ENCODE peak calls at places on chromosome 10, in four cellular contexts. Z is iris pigment epithelial cell; R is RCC 7860; C is stimulated activated effector memory CD8-positive, alpha-beta T cell treated with anti-CD3 and anti-CD28 coated beads, Interleukin-12 subunit alpha, Interleukin-12 subunit beta, amount 100 ng/mL, for 72 hours. O is an unnamed sample.

GRCh38 chr10:51343391-51343790 is 269.1 kb downstream of the PRKG1 start:
- DNase-seq in R (no peak), C (no peak), Z (no peak), O (no peak)

GRCh38 chr10:119537953-119538630 is 4.4 kb downstream of the RGS10 start:
- DNase-seq in C (no peak), R (no peak), Z (no peak), O (no peak)

GRCh38 chr10:90451283-90451682 is 406.6 kb downstream of the HTR7 start:
- DNase-seq in Z (peak), C (no peak), R (peak), O (peak)

GRCh38 chr10:16848562-16849154 is 31.4 kb upstream of the RSU1 start:
- DNase-seq in R (no peak), C (no peak), Z (peak), O (peak)

GRCh38 chr10:84352251-84352842 is 24.0 kb downstream of the CCSER2 start:
- DNase-seq in Z (peak), R (peak), C (peak), O (peak)

GRCh38 chr10:122560279-122560804 is at the start of gene DMBT1:
- DNase-seq in R (no peak), C (no peak), Z (no peak), O (no peak)

GRCh38 chr10:92697663-92698511 is 8.1 kb downstream of the HHEX start:
- DNase-seq in R (no peak), C (no peak), Z (no peak), O (no peak)

GRCh38 chr10:5442056-5442989 is 30.0 kb downstream of the NET1 start:
- DNase-seq in Z (peak), C (peak), R (peak), O (no peak)

GRCh38 chr10:35639651-35640311 is 2.3 kb downstream of the FZD8 start:
- DNase-seq in R (no peak), C (no peak), Z (peak), O (no peak)

GRCh38 chr10:89120931-89121907 is 85.9 kb downstream of the CH25H start:
- DNase-seq in R (no peak), Z (no peak), C (no peak), O (peak)

GRCh38 chr10:129971381-129972144 is 7.5 kb upstream of the EBF3 start:
- DNase-seq in R (no peak), C (no peak), Z (peak), O (no peak)

GRCh38 chr10:35758086-35758485 is 116.0 kb upstream of the FZD8 start:
- DNase-seq in R (no peak), C (no peak), Z (no peak), O (no peak)

GRCh38 chr10:112914288-112914952 is 35.6 kb upstream of the TCF7L2 start:
- DNase-seq in C (no peak), Z (no peak), R (no peak), O (no peak)

GRCh38 chr10:95513941-95514392 is 47.2 kb downstream of the SORBS1 start:
- DNase-seq in C (no peak), Z (peak), R (peak), O (peak)

GRCh38 chr10:688287-688620 is 1.2 kb downstream of the DIP2C start:
- DNase-seq in Z (no peak), R (no peak), C (no peak), O (no peak)

GRCh38 chr10:33325929-33326328 is 8.5 kb downstream of the NRP1 start:
- DNase-seq in Z (no peak), R (no peak), C (no peak), O (no peak)

GRCh38 chr10:80530251-80530650 is 7.5 kb upstream of the SH2D4B start:
- DNase-seq in C (peak), R (peak), Z (peak), O (peak)

O was measured in NCI-H226.